ENCODE peak calls at places on chromosome 14, in eight cellular contexts. Y is T-helper 9 cell; G is Calu3; E is activated CD4-positive, alpha-beta T cell treated with anti-CD3 and anti-CD28 coated beads, Interleukin-2, amount 50 U/mL, for 24 hours; C is natural killer cell; V is substantia nigra; H is RWPE1; O is nucleus accumbens. D is an unnamed sample.
A peak's percentile ranks its signal among the peaks of the same experiment; 100 is the strongest.

GRCh38 chr14:101249676-101250036 is 311.6 kb upstream of the DIO3 start:
- DNase-seq in Y (no peak), G (no peak), E (no peak), C (no peak), V (no peak), H (no peak), O (no peak), D (no peak)

GRCh38 chr14:20807304-20807956 is 4.8 kb upstream of the RNASE1 start:
- DNase-seq in Y (no peak), G (no peak), E (no peak), C (no peak), V (no peak), H (no peak), O (no peak), D (no peak)

GRCh38 chr14:102370305-102370809 is 7.6 kb downstream of the TECPR2 start:
- DNase-seq in Y (no peak), G (no peak), E (no peak), C (no peak), V (no peak), H (no peak), O (no peak), D (no peak)

GRCh38 chr14:34060747-34061050 is 109.8 kb upstream of the EGLN3 start:
- DNase-seq in Y (no peak), G (no peak), E (no peak), C (no peak), V (no peak), H (no peak), O (no peak), D (no peak)

GRCh38 chr14:75042040-75042439 is 9.2 kb downstream of the MLH3 start:
- DNase-seq in Y (no peak), G (no peak), E (no peak), C (no peak), V (no peak), H (no peak), O (no peak), D (no peak)

GRCh38 chr14:87944987-87945604 is 47.9 kb downstream of the GALC start:
- DNase-seq in Y (no peak), G (peak; percentile 4), E (peak; percentile 6), C (no peak), V (no peak), H (peak; percentile 13), O (no peak), D (no peak)

GRCh38 chr14:74622257-74622656 is 10.2 kb upstream of the LTBP2 start:
- DNase-seq in Y (no peak), G (no peak), E (no peak), C (no peak), V (no peak), H (no peak), O (no peak), D (no peak)

GRCh38 chr14:104321151-104322130 is 183.1 kb downstream of the KIF26A start:
- DNase-seq in Y (no peak), G (no peak), E (no peak), C (no peak), V (no peak), H (no peak), O (no peak), D (no peak)

GRCh38 chr14:101767618-101768362 is 6.3 kb downstream of the PPP2R5C start:
- DNase-seq in Y (no peak), G (no peak), E (no peak), C (no peak), V (no peak), H (no peak), O (no peak), D (no peak)

GRCh38 chr14:73240816-73241480 is 3.6 kb downstream of the PAPLN start:
- DNase-seq in Y (no peak), G (no peak), E (no peak), C (no peak), V (no peak), H (no peak), O (no peak), D (no peak)

GRCh38 chr14:77598366-77599050 is 17.9 kb downstream of the SPTLC2 start:
- DNase-seq in Y (peak; percentile 11), G (no peak), E (no peak), C (peak; percentile 24), V (no peak), H (no peak), O (no peak), D (no peak)

GRCh38 chr14:54450535-54450934 is 9.4 kb upstream of the CNIH1 start:
- DNase-seq in Y (no peak), G (no peak), E (no peak), C (no peak), V (no peak), H (no peak), O (no peak), D (no peak)

D was measured in occipital lobe.